ENCODE peak calls at places on chromosomes 3 and 15, in six cellular contexts. P, Y, Q, X, G and L are unnamed samples.

GRCh38 chr15:72782993-72783562 is 480 bp downstream of the ADPGK start:
- DNase-seq in P (no peak), Y (no peak), Q (no peak), X (peak), G (no peak), L (no peak)

GRCh38 chr3:63855333-63855940 is 8.2 kb downstream of the THOC7 start:
- DNase-seq in P (no peak), Y (no peak), Q (peak), X (no peak), G (no peak), L (no peak)

GRCh38 chr3:102113421-102114041 is 264.2 kb downstream of the NFKBIZ start:
- DNase-seq in P (no peak), Y (no peak), Q (no peak), X (no peak), G (no peak), L (no peak)

GRCh38 chr3:99638244-99638948 is at the start of gene COL8A1:
- DNase-seq in P (peak), Y (peak), Q (peak), X (peak), G (peak), L (peak)

GRCh38 chr3:127630811-127631714 is 2.1 kb downstream of the PODXL2 start:
- DNase-seq in P (no peak), Y (no peak), Q (no peak), X (no peak), G (no peak), L (no peak)

GRCh38 chr15:52790166-52790708 is at the start of gene ONECUT1:
- DNase-seq in P (no peak), Y (peak), Q (peak), X (no peak), G (peak), L (no peak)

GRCh38 chr3:12886106-12886679 is 44.8 kb upstream of the RPL32 start:
- DNase-seq in P (no peak), Y (no peak), Q (no peak), X (no peak), G (no peak), L (peak)

GRCh38 chr3:42668793-42669217 is 15.3 kb downstream of the ZBTB47 start:
- DNase-seq in P (no peak), Y (no peak), Q (no peak), X (no peak), G (no peak), L (no peak)

GRCh38 chr3:134897391-134898131 is 102.5 kb downstream of the EPHB1 start:
- DNase-seq in P (no peak), Y (no peak), Q (no peak), X (no peak), G (no peak), L (no peak)

GRCh38 chr15:57440799-57441198 is 64.5 kb downstream of the CGNL1 start:
- DNase-seq in P (peak), Y (no peak), Q (no peak), X (no peak), G (no peak), L (no peak)

GRCh38 chr15:76199106-76200082 is 111.9 kb downstream of the ETFA start:
- DNase-seq in P (peak), Y (peak), Q (no peak), X (no peak), G (no peak), L (peak)

GRCh38 chr3:180123928-180124327 is 87.2 kb upstream of the PEX5L start:
- DNase-seq in P (no peak), Y (no peak), Q (no peak), X (no peak), G (no peak), L (no peak)

GRCh38 chr15:73866481-73866880 is 6.9 kb upstream of the TBC1D21 start:
- DNase-seq in P (no peak), Y (no peak), Q (no peak), X (no peak), G (no peak), L (no peak)

GRCh38 chr3:20185364-20185732 is 658 bp downstream of the SGO1 start:
- DNase-seq in P (peak), Y (peak), Q (no peak), X (no peak), G (no peak), L (no peak)

GRCh38 chr3:144477593-144477992 is 506.0 kb downstream of the DIPK2A start:
- DNase-seq in P (no peak), Y (no peak), Q (no peak), X (no peak), G (no peak), L (no peak)

GRCh38 chr3:45318712-45319111 is 69.7 kb upstream of the LARS2 start:
- DNase-seq in P (no peak), Y (no peak), Q (no peak), X (no peak), G (no peak), L (no peak)
- H3K27ac ChIP-seq in P (no peak), Y (no peak), Q (no peak), X (no peak), G (no peak), L (no peak)

DNA sequence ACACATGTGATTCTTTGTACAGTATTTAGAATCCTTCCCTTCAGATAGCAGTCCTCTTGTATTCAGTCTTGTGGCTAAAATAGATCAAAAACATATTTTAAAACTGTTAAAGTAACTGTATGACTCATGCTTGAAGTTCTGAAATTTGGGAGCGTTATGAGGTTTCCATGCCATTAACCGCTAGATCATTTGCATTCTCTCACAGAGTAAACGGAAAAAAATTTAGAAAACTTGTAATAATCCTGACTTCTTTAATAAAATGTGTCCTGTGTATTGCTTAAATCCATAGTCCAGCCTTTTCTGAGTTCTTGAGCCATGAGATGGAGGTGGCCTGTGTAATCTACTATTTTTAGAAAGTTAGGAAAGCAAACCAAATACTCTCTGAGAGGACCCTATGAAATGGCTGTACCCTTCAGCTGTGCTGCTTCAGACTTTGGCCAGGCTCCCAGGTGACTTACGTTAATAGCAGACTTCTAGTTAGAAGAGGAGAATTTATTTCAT is 33.8 kb downstream of the MBNL1 start:
- DNase-seq in P (peak), Y (no peak), Q (no peak), X (no peak), G (no peak), L (peak)
- H3K27ac ChIP-seq in P (peak), Y (no peak), Q (no peak), X (peak), G (no peak), L (peak)

GRCh38 chr3:184710870-184711365 is 946 bp downstream of the MAGEF1 start:
- DNase-seq in P (no peak), Y (no peak), Q (no peak), X (no peak), G (no peak), L (no peak)

GRCh38 chr3:184711366-184712247 is at the start of gene MAGEF1:
- DNase-seq in P (peak), Y (peak), Q (peak), X (peak), G (peak), L (peak)

GRCh38 chr3:184713521-184713920 is 1.7 kb upstream of the MAGEF1 start:
- DNase-seq in P (no peak), Y (no peak), Q (no peak), X (no peak), G (no peak), L (no peak)

GRCh38 chr3:184712579-184713355 is 903 bp upstream of the MAGEF1 start:
- DNase-seq in P (no peak), Y (no peak), Q (no peak), X (no peak), G (no peak), L (no peak)

DNA sequence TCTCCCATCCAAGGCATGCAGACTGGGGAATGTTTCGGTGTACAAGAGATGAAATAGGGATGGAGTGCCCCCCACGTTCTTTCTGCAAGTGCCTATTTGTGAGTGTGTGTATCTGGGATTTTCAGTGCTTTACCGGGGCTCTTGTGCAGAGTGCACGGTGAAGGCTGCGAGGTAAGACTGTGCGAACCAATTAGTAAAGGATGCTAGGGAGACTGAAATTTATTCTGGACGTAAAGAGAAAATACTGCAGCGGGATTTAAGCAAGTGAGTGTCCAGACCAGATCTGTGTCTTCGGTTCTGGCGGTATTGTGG is 340 bp upstream of the MAGEF1 start:
- DNase-seq in P (no peak), Y (no peak), Q (no peak), X (no peak), G (no peak), L (no peak)
- H3K27ac ChIP-seq in P (no peak), Y (peak), Q (no peak), X (peak), G (peak), L (peak)

DNA sequence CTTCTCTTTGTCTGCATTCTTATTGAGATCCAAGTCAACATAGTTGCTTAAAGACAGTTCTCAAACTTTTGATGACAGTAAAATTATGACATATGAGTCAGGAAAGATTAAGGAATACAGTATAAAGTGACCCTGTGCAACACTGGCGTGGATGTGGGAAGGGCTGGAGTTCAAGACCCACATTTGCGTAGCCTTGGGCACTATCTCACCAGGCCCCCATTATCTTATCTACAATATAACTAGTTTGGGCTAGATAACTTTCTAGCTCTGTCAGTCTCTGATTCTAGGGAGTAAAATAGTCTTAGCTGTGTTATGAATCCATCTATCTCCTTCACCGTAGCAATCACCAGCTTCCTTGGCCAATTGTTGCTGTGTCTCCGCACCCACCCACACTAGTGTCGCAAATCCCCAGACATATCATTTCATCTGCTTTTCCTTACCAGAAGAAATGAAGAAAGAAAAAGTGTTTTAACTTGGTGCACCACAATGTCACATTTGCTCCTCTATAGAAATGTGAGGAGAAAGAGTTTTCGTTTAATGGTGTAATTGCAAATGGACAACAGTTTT is 14.9 kb upstream of the TM4SF4 start:
- DNase-seq in P (no peak), Y (no peak), Q (no peak), X (no peak), G (no peak), L (no peak)
- H3K27ac ChIP-seq in P (no peak), Y (no peak), Q (no peak), X (no peak), G (no peak), L (no peak)

DNA sequence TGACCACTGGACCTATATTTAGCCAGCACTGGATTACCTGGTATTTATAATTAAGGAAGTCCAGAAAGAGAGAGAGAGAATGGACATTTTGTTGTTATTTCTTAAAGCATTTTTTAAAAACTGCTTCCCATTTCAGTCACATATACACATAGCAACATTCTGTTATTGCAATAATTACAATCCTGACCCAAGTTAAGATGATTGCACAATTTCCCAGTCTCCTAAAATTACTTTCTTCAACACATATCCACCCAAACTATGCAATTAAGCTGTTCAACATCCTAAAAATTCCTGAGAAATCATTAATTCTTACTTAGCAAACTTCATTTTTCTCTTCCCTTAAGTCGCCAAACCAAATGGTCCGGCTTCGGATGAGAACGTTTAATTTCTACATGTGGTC is 37.6 kb downstream of the PCSK6 start:
- DNase-seq in P (no peak), Y (no peak), Q (no peak), X (no peak), G (no peak), L (no peak)
- H3K27ac ChIP-seq in P (no peak), Y (no peak), Q (no peak), X (no peak), G (no peak), L (peak)

DNA sequence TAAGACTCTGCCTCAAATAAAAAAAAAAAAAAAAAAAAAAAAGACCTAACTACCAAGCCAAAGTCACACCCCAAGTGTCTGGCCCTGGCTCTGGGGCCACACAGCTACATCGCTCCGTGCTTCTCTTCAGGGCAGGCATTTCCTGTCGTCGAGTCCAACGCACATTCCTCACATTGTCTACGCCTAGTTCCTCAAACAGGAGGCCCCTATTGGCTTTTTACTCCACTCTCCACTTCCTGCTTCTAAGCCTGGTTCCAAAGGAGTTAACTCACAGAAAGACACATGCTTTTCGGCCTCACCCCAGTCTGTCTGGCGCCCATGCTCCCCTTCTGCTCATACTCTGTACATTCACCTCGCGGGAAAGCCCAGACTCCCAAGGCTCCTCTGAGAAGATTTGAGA is 28.8 kb downstream of the KNG1 start:
- DNase-seq in P (peak), Y (peak), Q (peak), X (no peak), G (no peak), L (peak)
- H3K27ac ChIP-seq in P (no peak), Y (no peak), Q (no peak), X (no peak), G (no peak), L (no peak)

GRCh38 chr3:27533718-27534578 is 49.8 kb upstream of the SLC4A7 start:
- DNase-seq in P (peak), Y (peak), Q (peak), X (peak), G (no peak), L (peak)
- H3K27ac ChIP-seq in P (peak), Y (peak), Q (peak), X (peak), G (peak), L (peak)

GRCh38 chr3:123743121-123743520 is 141.0 kb downstream of the MYLK start:
- DNase-seq in P (no peak), Y (no peak), Q (no peak), X (no peak), G (no peak), L (no peak)

GRCh38 chr3:123741058-123741511 is 143.0 kb downstream of the MYLK start:
- DNase-seq in P (no peak), Y (no peak), Q (no peak), X (no peak), G (no peak), L (no peak)

GRCh38 chr3:123739146-123739545 is 145.0 kb downstream of the MYLK start:
- DNase-seq in P (no peak), Y (no peak), Q (no peak), X (no peak), G (no peak), L (no peak)

GRCh38 chr3:123739754-123740153 is 144.4 kb downstream of the MYLK start:
- DNase-seq in P (peak), Y (no peak), Q (no peak), X (no peak), G (no peak), L (no peak)

DNA sequence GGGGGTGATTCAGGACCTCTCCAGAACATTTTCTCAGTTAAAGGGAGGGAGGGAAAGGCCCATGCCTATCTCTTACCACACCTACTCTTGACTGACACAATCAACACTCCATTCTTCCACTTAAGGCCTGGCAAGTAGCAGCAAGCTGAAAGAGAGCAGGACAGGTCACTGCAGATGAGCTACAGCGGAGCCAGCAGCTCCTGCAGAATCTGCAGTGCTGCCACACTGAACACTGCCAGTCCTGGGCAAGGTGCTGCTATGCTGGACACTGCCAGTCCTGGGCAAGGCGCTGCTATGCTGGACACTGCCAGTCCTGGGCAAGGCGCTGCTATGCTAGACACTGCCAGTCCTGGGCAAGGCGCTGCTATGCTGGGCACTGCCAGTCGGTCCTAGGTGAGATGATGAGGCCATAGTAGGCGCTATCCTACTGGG is 143.7 kb downstream of the MYLK start:
- DNase-seq in P (no peak), Y (no peak), Q (no peak), X (no peak), G (no peak), L (no peak)
- H3K27ac ChIP-seq in P (peak), Y (no peak), Q (no peak), X (no peak), G (no peak), L (no peak)

DNA sequence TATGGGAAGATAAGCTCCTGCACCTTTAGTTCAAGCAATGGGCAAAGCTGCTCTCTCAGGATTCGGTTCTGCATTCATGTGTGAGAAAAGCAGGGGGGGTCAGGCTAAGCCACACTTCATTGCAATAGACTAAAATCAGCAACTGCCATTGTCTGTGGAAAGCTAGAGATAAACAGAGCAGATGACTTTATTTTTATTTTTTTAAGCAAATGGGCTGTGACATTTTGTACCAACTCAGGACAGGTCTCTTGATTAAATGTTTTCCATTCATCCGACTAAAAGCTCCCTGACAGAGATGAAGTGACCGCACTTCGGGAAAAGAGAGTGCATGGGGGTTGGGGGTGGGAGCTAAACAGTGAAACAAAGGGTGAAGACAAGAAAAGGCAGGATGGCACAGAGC is 987.3 kb downstream of the TUSC7 start:
- DNase-seq in P (no peak), Y (no peak), Q (no peak), X (no peak), G (peak), L (no peak)
- H3K27ac ChIP-seq in P (no peak), Y (no peak), Q (no peak), X (no peak), G (peak), L (no peak)